ENCODE peak calls at places on chromosome 16, in five cellular contexts. Z is ELF-1; U is stromal cell of bone marrow; Y is stimulated activated CD4-positive, alpha-beta T cell treated with anti-CD3 and anti-CD28 coated beads, TNF-alpha, amount 100 ng/mL, for 1 hour; S is adrenal gland. J is an unnamed sample.

GRCh38 chr16:14371778-14372431 is 258.2 kb downstream of the PARN start:
- DNase-seq in Z (no peak), U (no peak), Y (no peak), S (no peak), J (no peak)

GRCh38 chr16:67963325-67964321 is 4.8 kb downstream of the SLC12A4 start:
- DNase-seq in Y (no peak), U (no peak), S (no peak), Z (peak; percentile 78), J (no peak)

GRCh38 chr16:27768651-27769270 is 218.8 kb downstream of the KATNIP start:
- DNase-seq in U (no peak), Y (no peak), S (no peak), Z (no peak), J (no peak)

GRCh38 chr16:49700222-49700927 is 155.5 kb downstream of the ZNF423 start:
- DNase-seq in Y (no peak), S (peak; percentile 36), Z (peak; percentile 62), U (peak; percentile 6), J (no peak)

GRCh38 chr16:21167360-21167759 is 8.9 kb downstream of the LDAF1 start:
- DNase-seq in Y (no peak), U (no peak), S (no peak), Z (no peak), J (peak; percentile 53)

GRCh38 chr16:76278976-76279375 is 1.8 kb downstream of the CNTNAP4 start:
- DNase-seq in S (no peak), U (peak; percentile 26), Z (peak; percentile 14), Y (no peak), J (no peak)

GRCh38 chr16:81804134-81804610 is 25.1 kb downstream of the PLCG2 start:
- DNase-seq in Z (no peak), U (no peak), Y (no peak), S (no peak), J (no peak)

GRCh38 chr16:878886-879285 is 78.4 kb upstream of the GNG13 start:
- DNase-seq in U (no peak), Y (no peak), S (no peak), Z (no peak), J (no peak)